ENCODE peak calls at places on chromosomes 6 and 20, in six cellular contexts. P, G, Z, Y, V and L are unnamed samples.

GRCh38 chr6:112155900-112156299 is 68.5 kb downstream of the FAM229B start:
- DNase-seq in Y (no peak), P (no peak), V (no peak), Z (no peak), G (no peak), L (no peak)

GRCh38 chr20:50191566-50192363 is 1.1 kb downstream of the CEBPB start:
- DNase-seq in P (peak), Y (peak), Z (peak), V (peak), G (peak), L (no peak)

GRCh38 chr6:17866876-17867444 is 120.5 kb downstream of the KIF13A start:
- DNase-seq in G (peak), V (no peak), Y (no peak), P (no peak), Z (no peak), L (peak)

GRCh38 chr6:154297711-154298110 is 58.9 kb downstream of the IPCEF1 start:
- DNase-seq in Z (no peak), P (no peak), Y (no peak), V (no peak), G (no peak), L (no peak)

GRCh38 chr6:124002377-124003081 is 198.9 kb downstream of the NKAIN2 start:
- DNase-seq in P (no peak), Y (no peak), G (no peak), V (no peak), Z (no peak), L (peak)

GRCh38 chr6:160348209-160348551 is at the start of gene SLC22A3:
- DNase-seq in Z (peak), Y (peak), P (peak), G (peak), V (no peak), L (no peak)

GRCh38 chr20:49561806-49562205 is 6.1 kb downstream of the PTGIS start:
- DNase-seq in G (no peak), Z (no peak), V (no peak), Y (no peak), P (no peak), L (no peak)

GRCh38 chr20:10674684-10675455 is 1.1 kb upstream of the JAG1 start:
- DNase-seq in Y (peak), P (peak), V (peak), G (peak), Z (peak), L (peak)

GRCh38 chr6:105452376-105452775 is 49.5 kb upstream of the PREP start:
- DNase-seq in G (no peak), Z (no peak), P (no peak), Y (peak), V (no peak), L (no peak)

GRCh38 chr6:97919046-97919445 is 636.0 kb upstream of the MMS22L start:
- DNase-seq in V (no peak), Z (no peak), G (no peak), P (peak), Y (no peak), L (no peak)

GRCh38 chr20:50260480-50261221 is 70.0 kb downstream of the CEBPB start:
- DNase-seq in Z (peak), V (peak), Y (no peak), G (no peak), P (no peak), L (no peak)

GRCh38 chr6:14089224-14089623 is 28.3 kb upstream of the CD83 start:
- DNase-seq in Y (no peak), G (no peak), P (no peak), V (no peak), Z (no peak), L (no peak)

GRCh38 chr6:38593419-38593818 is 46.3 kb downstream of the BTBD9 start:
- DNase-seq in Y (no peak), V (no peak), Z (no peak), P (no peak), G (no peak), L (no peak)

GRCh38 chr6:163066200-163066599 is 338.4 kb downstream of the PACRG start:
- DNase-seq in V (no peak), P (no peak), Z (no peak), G (no peak), Y (no peak), L (no peak)

GRCh38 chr20:63404129-63405085 is 43.3 kb upstream of the CHRNA4 start:
- DNase-seq in Y (no peak), P (no peak), V (peak), G (no peak), Z (no peak), L (no peak)

GRCh38 chr20:45012682-45013302 is 46.5 kb downstream of the STK4 start:
- DNase-seq in P (peak), G (no peak), Y (peak), V (no peak), Z (no peak), L (no peak)

GRCh38 chr6:142130814-142131213 is 1.9 kb upstream of the GJE1 start:
- DNase-seq in G (no peak), P (no peak), Y (no peak), Z (no peak), V (no peak), L (no peak)

GRCh38 chr6:21053612-21054011 is 519.4 kb downstream of the CDKAL1 start:
- DNase-seq in Z (no peak), G (no peak), Y (no peak), P (no peak), V (no peak), L (no peak)

GRCh38 chr6:98777762-98778161 is 56.6 kb upstream of the POU3F2 start:
- DNase-seq in G (no peak), Z (no peak), P (no peak), V (no peak), Y (no peak), L (no peak)

GRCh38 chr6:146543940-146544661 is 468 bp downstream of the RAB32 start:
- DNase-seq in P (peak), G (no peak), Z (peak), Y (peak), V (peak), L (no peak)

GRCh38 chr6:134035823-134036296 is 16.6 kb downstream of the SLC2A12 start:
- DNase-seq in Y (no peak), V (peak), G (no peak), Z (no peak), P (peak), L (peak)

GRCh38 chr6:85464722-85465150 is 14.9 kb downstream of the NT5E start:
- DNase-seq in P (peak), G (peak), V (peak), Y (no peak), Z (no peak), L (no peak)

GRCh38 chr20:22904411-22904810 is 130.7 kb upstream of the SSTR4 start:
- DNase-seq in G (no peak), P (no peak), Z (no peak), V (no peak), Y (no peak), L (no peak)

GRCh38 chr20:47003223-47003622 is 108.6 kb downstream of the EYA2 start:
- DNase-seq in P (no peak), V (no peak), Y (no peak), G (no peak), Z (no peak), L (no peak)

GRCh38 chr6:75300206-75300605 is 15.6 kb upstream of the TMEM30A start:
- DNase-seq in V (no peak), Z (no peak), P (no peak), Y (no peak), G (no peak), L (no peak)

GRCh38 chr6:75757295-75757694 is 8.3 kb downstream of the MYO6 start:
- DNase-seq in P (no peak), Z (no peak), Y (no peak), V (no peak), G (no peak), L (no peak)

GRCh38 chr6:93677297-93677965 is 258.1 kb upstream of the EPHA7 start:
- DNase-seq in Z (no peak), Y (no peak), P (no peak), G (no peak), V (no peak), L (no peak)

GRCh38 chr20:58188496-58188895 is 40.0 kb downstream of the ANKRD60 start:
- DNase-seq in Z (no peak), V (no peak), P (no peak), Y (peak), G (no peak), L (no peak)

GRCh38 chr20:41615110-41615509 is 3.1 kb downstream of the CHD6 start:
- DNase-seq in Z (no peak), G (no peak), Y (no peak), P (no peak), V (no peak), L (no peak)

GRCh38 chr6:169978615-169979161 is 227.3 kb downstream of the ERMARD start:
- DNase-seq in Y (no peak), Z (peak), G (no peak), V (peak), P (peak), L (no peak)

GRCh38 chr20:51354191-51354768 is 188.2 kb downstream of the NFATC2 start:
- DNase-seq in Y (no peak), V (peak), P (no peak), Z (no peak), G (no peak), L (no peak)

GRCh38 chr20:7094438-7094997 is 327.0 kb downstream of the BMP2 start:
- DNase-seq in V (no peak), Y (peak), P (peak), G (peak), Z (no peak), L (no peak)

GRCh38 chr6:7805088-7805756 is 79.3 kb downstream of the BMP6 start:
- DNase-seq in V (no peak), Z (no peak), Y (no peak), G (no peak), P (no peak), L (no peak)

GRCh38 chr20:45229264-45230056 is 8.3 kb downstream of the SEMG2 start:
- DNase-seq in Y (peak), V (no peak), P (peak), Z (peak), G (no peak), L (no peak)

GRCh38 chr6:118387921-118388701 is 160.0 kb upstream of the PLN start:
- DNase-seq in Z (no peak), G (peak), Y (no peak), V (peak), P (peak), L (no peak)

GRCh38 chr6:20306491-20306890 is 94.2 kb upstream of the MBOAT1 start:
- DNase-seq in G (no peak), V (no peak), Z (no peak), Y (peak), P (no peak), L (no peak)

DNA sequence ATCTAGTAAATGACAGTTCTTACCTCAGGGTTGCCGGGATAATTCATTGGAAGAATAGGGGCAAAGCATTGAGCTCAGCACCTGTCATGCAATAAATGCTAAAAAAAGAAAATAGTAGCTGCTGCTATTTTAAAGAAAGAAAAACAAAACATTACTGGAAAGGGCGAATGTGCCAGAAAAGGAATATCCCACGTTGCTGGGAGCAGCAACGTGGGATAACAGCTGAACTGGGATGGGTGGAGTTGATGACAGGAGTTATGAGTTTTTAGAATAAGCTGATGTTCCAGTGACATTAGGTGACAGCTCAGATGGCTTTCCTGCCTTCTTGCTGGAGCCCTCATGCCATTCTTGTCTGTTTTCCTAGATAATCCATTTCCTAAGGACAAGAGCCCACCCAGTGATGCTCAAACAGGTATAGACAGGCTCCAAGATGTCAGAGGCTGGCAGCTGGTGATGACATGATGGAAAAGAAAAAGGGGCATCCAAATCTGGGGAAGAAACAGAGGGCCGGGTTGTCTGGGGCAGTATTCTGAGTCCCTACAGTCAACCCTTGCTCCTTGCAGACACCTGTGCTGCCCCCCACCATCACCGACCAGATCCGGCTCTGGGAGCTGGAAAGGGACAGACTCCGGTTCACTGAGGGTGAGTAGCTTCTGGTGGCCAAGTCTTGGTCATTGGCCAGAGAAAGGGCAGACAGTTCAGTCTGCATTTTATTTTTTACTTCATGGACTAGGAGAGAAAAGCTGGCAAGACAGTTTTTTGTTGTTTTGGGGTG is 1.1 kb upstream of the VARS2 start:
- DNase-seq in Y (no peak), V (no peak), Z (no peak), P (no peak), G (no peak), L (no peak)
- H3K27ac ChIP-seq in Y (peak), V (peak), Z (peak), P (peak), G (no peak), L (peak)

GRCh38 chr6:62283828-62284411 is 2.1 kb downstream of the KHDRBS2 start:
- DNase-seq in P (no peak), V (no peak), Z (no peak), G (peak), Y (peak), L (no peak)

GRCh38 chr6:62286470-62286843 is 432 bp upstream of the KHDRBS2 start:
- DNase-seq in V (no peak), Z (no peak), Y (peak), P (no peak), G (no peak), L (peak)

GRCh38 chr6:62285612-62286469 is at the start of gene KHDRBS2:
- DNase-seq in V (peak), G (peak), P (peak), Z (peak), Y (peak), L (peak)

GRCh38 chr6:62283359-62283758 is 2.7 kb downstream of the KHDRBS2 start:
- DNase-seq in Y (no peak), P (no peak), Z (no peak), G (no peak), V (no peak), L (no peak)

DNA sequence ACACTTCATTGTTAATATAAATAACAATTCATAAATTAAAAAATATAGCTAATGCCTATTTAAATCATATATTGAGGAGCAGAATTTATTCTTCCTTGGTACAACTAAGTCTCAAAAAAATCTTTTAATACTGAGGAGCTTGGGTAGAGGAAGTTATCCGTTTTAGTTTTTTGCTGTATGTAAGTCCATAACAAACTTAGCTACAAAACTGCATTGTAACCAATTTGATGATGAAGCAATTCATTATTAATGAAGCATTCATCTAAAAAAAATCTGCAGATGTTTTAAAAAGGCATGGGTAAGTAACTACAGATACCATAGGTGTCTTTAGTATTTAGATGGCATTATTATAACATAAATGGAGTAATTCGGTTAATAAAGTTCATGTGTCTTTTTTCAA is 1.3 kb downstream of the KHDRBS2 start:
- DNase-seq in Y (no peak), V (no peak), G (no peak), Z (no peak), P (no peak), L (no peak)
- H3K27ac ChIP-seq in Y (no peak), V (no peak), G (no peak), Z (no peak), P (no peak), L (no peak)

DNA sequence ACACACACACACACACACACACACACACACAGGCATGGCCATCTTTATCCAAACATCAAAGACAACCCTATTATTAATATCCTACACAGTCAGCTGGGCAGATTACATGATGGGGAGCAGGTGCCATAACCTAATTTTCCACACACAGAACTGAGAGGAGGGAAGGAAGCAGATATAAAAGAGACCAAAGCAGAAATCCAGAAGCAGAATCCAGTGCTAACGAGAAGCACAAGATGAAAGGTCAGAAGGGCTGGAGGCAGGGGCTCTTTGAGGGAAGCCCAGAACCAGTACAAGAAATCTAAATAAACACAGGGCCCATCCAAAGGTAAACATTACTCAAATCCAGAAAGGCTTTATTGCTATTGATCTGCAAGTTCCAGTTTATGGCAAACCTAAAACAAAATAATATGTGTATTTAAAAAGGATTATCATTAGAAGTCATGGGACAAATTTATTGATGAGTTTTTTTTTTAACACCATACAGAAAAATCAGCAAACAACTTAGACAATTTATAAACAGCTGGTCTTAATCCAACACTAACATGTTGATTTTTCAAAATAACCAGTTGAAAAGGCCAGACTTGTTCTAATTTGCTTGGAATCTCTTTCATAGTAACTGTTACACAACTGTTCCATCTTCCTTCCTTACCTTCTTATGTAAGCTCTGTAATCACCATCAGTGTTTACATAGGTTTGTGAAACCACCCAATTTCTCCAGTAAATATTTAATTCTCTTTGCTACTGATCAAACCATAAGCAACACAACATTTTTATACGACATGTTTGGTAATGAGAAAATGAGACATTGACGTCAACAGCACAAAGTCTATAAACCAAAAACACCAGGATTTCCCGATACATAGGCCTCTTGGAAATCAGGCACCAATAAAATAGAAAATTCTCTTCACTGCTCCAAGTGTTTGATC is 34.2 kb downstream of the SLC23A2 start:
- DNase-seq in Y (no peak), V (no peak), Z (no peak), G (peak), P (no peak), L (no peak)
- H3K27ac ChIP-seq in Y (no peak), V (no peak), Z (peak), G (peak), P (no peak), L (peak)

DNA sequence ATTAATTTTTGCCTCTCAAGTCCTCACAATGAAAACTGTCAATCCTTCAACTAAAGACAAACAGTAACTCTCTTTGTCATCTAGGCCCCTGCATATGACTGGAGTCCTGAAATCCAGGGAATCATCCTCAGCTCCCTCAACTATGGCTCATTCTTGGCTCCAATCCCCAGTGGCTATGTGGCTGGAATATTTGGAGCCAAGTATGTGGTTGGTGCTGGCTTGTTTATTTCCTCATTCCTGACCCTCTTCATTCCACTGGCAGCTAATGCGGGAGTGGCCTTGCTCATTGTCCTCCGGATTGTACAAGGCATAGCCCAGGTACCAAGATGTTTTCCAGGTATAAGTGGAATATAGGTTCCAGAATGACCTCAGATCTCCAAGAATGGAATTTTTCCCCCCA is 15.4 kb downstream of the SLC17A4 start:
- DNase-seq in V (no peak), P (peak), G (no peak), Y (no peak), Z (no peak), L (no peak)
- H3K27ac ChIP-seq in V (no peak), P (no peak), G (no peak), Y (no peak), Z (no peak), L (no peak)